ENCODE peak calls at places on chromosomes 3 and 15, in eight cellular contexts. R is heart left ventricle, I is uterus, E is HepG2, A is A549, Q is tibial nerve, O is ovary, F is K562. W is an unnamed sample.

GRCh38 chr15:74920472-74920871 is 13.8 kb upstream of the FAM219B start:
- DNase-seq in R (no peak), I (no peak), E (no peak), A (no peak), Q (no peak), O (peak), F (no peak), W (no peak)

GRCh38 chr3:38651153-38651789 is 1.8 kb upstream of the SCN5A start:
- DNase-seq in R (peak), I (peak), E (peak), A (peak), Q (peak), O (peak), F (peak), W (peak)

GRCh38 chr3:140145501-140145900 is 210.5 kb downstream of the CLSTN2 start:
- DNase-seq in R (no peak), I (no peak), E (no peak), A (no peak), Q (no peak), O (no peak), F (no peak), W (no peak)

GRCh38 chr3:146148468-146148931 is 12.5 kb downstream of the PLOD2 start:
- DNase-seq in R (no peak), I (no peak), E (no peak), A (no peak), Q (no peak), O (no peak), F (no peak), W (no peak)

GRCh38 chr3:98734311-98734710 is 28.8 kb upstream of the ST3GAL6 start:
- DNase-seq in R (no peak), I (no peak), E (no peak), A (no peak), Q (no peak), O (no peak), F (no peak), W (no peak)

GRCh38 chr15:85616549-85616948 is 178.2 kb downstream of the KLHL25 start:
- DNase-seq in R (no peak), I (no peak), E (no peak), A (no peak), Q (no peak), O (no peak), F (no peak), W (no peak)

GRCh38 chr15:52252781-52253180 is 42.8 kb downstream of the MYO5C start:
- DNase-seq in R (no peak), I (no peak), E (peak), A (peak), Q (no peak), O (no peak), F (no peak), W (no peak)

GRCh38 chr3:23992051-23992628 is 47.1 kb downstream of the NR1D2 start:
- DNase-seq in R (no peak), I (peak), E (no peak), A (no peak), Q (no peak), O (no peak), F (no peak), W (no peak)

GRCh38 chr15:36136054-36136453 is 443.4 kb upstream of the CDIN1 start:
- DNase-seq in R (no peak), I (no peak), E (no peak), A (no peak), Q (no peak), O (no peak), F (no peak), W (no peak)

GRCh38 chr3:56801597-56802410 is at the start of gene ARHGEF3:
- DNase-seq in R (peak), I (peak), E (peak), A (peak), Q (peak), O (peak), F (peak), W (peak)

GRCh38 chr3:55607844-55608243 is 120.7 kb upstream of the WNT5A start:
- DNase-seq in R (no peak), I (no peak), E (no peak), A (no peak), Q (no peak), O (no peak), F (no peak), W (no peak)

DNA sequence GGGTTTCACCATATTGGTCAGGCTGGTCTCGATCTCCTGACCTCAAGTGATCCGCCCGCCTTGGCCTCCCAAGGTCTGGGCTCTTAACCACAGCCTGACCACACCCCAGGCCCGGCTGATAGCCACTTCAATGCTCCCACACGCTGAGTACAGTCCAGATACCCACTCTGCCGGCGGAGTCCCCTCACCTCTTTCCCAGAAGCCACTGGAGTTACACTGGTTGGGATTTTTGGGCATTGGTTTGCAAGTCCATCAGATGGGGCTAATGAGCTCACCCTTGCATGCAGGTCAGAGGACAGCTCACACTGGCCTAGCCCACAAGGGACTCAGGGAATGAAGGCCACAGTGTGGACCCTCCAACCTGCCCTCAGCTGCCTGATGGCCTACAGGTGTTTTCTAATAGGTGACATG is 60.1 kb downstream of the IQSEC1 start:
- DNase-seq in R (no peak), I (no peak), E (no peak), A (no peak), Q (no peak), O (no peak), F (peak), W (no peak)
- TF ChIP-seq CTCF in R (no peak), I (no peak), E (no peak), A (no peak), Q (no peak), O (no peak), F (peak), W (no peak)

GRCh38 chr3:119352235-119352634 is 58.1 kb downstream of the ARHGAP31 start:
- DNase-seq in R (no peak), I (no peak), E (no peak), A (no peak), Q (no peak), O (no peak), F (no peak), W (no peak)

GRCh38 chr3:119350114-119350513 is 55.9 kb downstream of the ARHGAP31 start:
- DNase-seq in R (peak), I (no peak), E (no peak), A (no peak), Q (no peak), O (no peak), F (no peak), W (no peak)

GRCh38 chr3:119356646-119357045 is 62.5 kb downstream of the ARHGAP31 start:
- DNase-seq in R (no peak), I (no peak), E (no peak), A (no peak), Q (no peak), O (no peak), F (no peak), W (no peak)

GRCh38 chr3:119349353-119349752 is 55.2 kb downstream of the ARHGAP31 start:
- DNase-seq in R (no peak), I (no peak), E (no peak), A (no peak), Q (no peak), O (no peak), F (no peak), W (no peak)

GRCh38 chr3:119352863-119353527 is 58.8 kb downstream of the ARHGAP31 start:
- DNase-seq in R (no peak), I (no peak), E (peak), A (peak), Q (no peak), O (no peak), F (no peak), W (no peak)
- H3K4me3 ChIP-seq in R (no peak), I (no peak), E (no peak), A (no peak), Q (no peak), O (no peak), F (no peak), W (no peak)

GRCh38 chr15:43329222-43329959 is 982 bp downstream of the LCMT2 start:
- DNase-seq in R (peak), I (no peak), E (no peak), A (no peak), Q (no peak), O (peak), F (peak), W (peak)

GRCh38 chr15:43325039-43325438 is 5.3 kb downstream of the LCMT2 start:
- DNase-seq in R (no peak), I (no peak), E (no peak), A (no peak), Q (no peak), O (no peak), F (no peak), W (no peak)

GRCh38 chr15:43329960-43330779 is at the start of gene LCMT2:
- DNase-seq in R (peak), I (peak), E (peak), A (peak), Q (peak), O (peak), F (peak), W (peak)

DNA sequence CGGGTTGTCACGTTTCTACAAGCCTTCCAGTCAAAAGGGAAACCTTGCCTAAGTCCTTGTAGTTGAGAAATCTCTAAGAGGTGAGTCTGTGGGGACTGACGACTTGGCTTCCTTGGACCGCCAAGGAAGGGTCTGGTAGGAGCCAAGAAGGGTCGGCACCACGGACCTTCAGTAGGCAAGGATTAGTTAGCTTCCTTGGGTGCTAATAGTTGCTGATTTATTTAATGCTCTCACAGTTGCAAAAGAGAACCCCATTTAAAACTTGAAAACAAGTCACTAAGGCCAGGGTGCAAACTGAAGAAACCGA is 360 bp upstream of the LCMT2 start:
- DNase-seq in R (no peak), I (no peak), E (no peak), A (no peak), Q (no peak), O (no peak), F (no peak), W (no peak)
- TF ChIP-seq POLR2A in R (peak), I (no peak), E (no peak), A (no peak), Q (no peak), O (no peak), F (no peak), W (no peak)

DNA sequence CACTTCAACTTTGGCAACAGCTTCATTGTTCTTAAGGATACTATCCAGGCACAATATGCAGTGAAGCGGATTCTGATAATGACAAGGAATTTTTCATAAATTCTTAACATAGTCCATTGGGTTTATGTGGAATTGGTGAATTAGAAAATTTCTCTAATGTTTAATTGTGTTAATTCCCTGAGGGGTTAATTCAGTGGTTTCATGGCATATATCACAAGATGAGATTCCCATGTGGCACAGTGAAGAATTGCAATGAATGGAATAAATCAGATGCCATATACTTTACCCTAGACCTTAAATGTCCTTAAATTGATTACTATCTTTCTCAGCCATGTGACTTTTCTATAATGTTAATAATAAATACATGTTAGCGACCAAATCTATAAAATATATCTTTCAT is 1244.1 kb downstream of the ROBO2 start:
- DNase-seq in R (no peak), I (no peak), E (no peak), A (no peak), Q (no peak), O (no peak), F (no peak), W (no peak)
- TF ChIP-seq CTCF in R (no peak), I (no peak), E (no peak), A (no peak), Q (no peak), O (no peak), F (no peak), W (no peak)

GRCh38 chr3:194139085-194139976 is 3.4 kb downstream of the HES1 start:
- DNase-seq in R (no peak), I (peak), E (peak), A (peak), Q (no peak), O (peak), F (peak), W (no peak)
- H3K4me3 ChIP-seq in R (peak), I (peak), E (peak), A (peak), Q (no peak), O (no peak), F (peak), W (no peak)

GRCh38 chr3:149385617-149386298 is 8.3 kb upstream of the TM4SF1 start:
- DNase-seq in R (no peak), I (no peak), E (peak), A (peak), Q (no peak), O (no peak), F (no peak), W (no peak)

GRCh38 chr3:149390316-149390715 is 12.9 kb upstream of the TM4SF1 start:
- DNase-seq in R (no peak), I (no peak), E (no peak), A (no peak), Q (no peak), O (no peak), F (no peak), W (no peak)

GRCh38 chr3:149386299-149386606 is 8.8 kb upstream of the TM4SF1 start:
- DNase-seq in R (no peak), I (no peak), E (no peak), A (no peak), Q (no peak), O (no peak), F (no peak), W (no peak)

GRCh38 chr3:149388714-149389417 is 11.4 kb upstream of the TM4SF1 start:
- DNase-seq in R (no peak), I (no peak), E (peak), A (peak), Q (no peak), O (no peak), F (no peak), W (no peak)

DNA sequence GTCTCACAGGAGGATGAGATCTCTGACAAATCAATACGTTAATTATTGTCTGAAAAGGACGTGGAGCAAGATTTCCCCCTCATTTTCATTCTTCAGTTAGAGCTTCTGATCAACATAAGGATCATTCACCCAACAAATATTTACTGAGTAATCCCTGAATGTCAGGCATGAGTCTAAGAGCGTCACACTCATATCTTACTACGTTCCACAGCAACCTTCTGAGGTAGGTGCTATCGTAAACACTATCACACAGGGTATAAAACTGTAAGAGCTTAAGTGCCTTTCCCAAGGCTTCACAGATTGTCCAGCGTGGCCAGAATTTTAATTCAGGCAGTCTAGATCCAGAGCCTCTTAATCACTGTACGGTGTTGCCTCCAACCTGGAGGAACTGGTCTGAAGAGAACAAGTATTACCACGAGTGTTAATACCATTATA is 10.6 kb upstream of the TM4SF1 start:
- DNase-seq in R (no peak), I (no peak), E (no peak), A (peak), Q (no peak), O (no peak), F (no peak), W (no peak)
- TF ChIP-seq POLR2A in R (no peak), I (no peak), E (no peak), A (no peak), Q (no peak), O (no peak), F (no peak), W (no peak)

DNA sequence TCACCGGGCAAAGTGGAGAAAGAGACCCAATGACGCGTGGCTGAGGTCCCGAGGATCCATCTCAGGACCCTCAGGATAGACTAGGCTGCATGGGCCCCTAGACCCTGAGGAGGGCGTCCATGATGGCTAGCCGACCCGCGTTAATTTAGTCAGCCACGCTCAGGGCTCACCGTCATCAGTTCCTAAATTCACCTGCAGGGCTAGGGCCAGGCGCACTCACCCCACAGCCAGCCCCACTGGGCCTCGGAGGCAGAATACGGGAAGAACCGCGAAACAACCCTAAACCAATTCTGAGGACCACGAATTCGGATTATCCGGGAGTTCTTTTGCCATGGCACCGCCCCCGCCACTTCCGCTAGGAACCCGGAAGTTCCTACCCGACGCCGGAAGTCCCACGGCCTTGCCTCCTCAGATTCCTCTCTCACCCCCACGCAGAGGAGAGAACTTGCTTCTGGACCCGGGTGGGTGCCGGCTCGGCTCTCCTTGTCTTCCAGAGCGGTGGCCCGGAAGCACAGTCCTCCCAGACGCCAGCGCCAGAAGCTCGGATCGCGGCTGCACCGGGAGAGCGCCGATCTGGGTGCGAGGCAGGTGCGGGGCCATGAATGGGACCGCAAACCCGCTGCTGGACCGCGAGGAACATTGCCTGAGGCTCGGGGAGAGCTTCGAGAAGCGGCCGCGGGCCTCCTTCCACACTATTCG is at the start of the genes EAF1 and METTL6:
- DNase-seq in R (peak), I (peak), E (peak), A (peak), Q (peak), O (peak), F (peak), W (peak)
- TF ChIP-seq CTCF in R (no peak), I (peak), E (no peak), A (no peak), Q (no peak), O (no peak), F (no peak), W (no peak)

GRCh38 chr3:69543080-69543429 is 157.2 kb upstream of the FRMD4B start:
- DNase-seq in R (no peak), I (no peak), E (no peak), A (no peak), Q (no peak), O (no peak), F (no peak), W (no peak)
- H3K4me3 ChIP-seq in R (peak), I (peak), E (no peak), A (no peak), Q (peak), O (no peak), F (no peak), W (no peak)

GRCh38 chr3:147509444-147509843 is 100.3 kb downstream of the ZIC1 start:
- DNase-seq in R (no peak), I (no peak), E (no peak), A (no peak), Q (no peak), O (no peak), F (no peak), W (no peak)

GRCh38 chr3:147507638-147508286 is 98.6 kb downstream of the ZIC1 start:
- DNase-seq in R (no peak), I (peak), E (no peak), A (no peak), Q (no peak), O (no peak), F (no peak), W (peak)
- TF ChIP-seq POLR2A in R (no peak), I (no peak), E (no peak), A (no peak), Q (no peak), O (no peak), F (no peak), W (no peak)

W was measured in lower leg skin.